ENCODE peak calls at places on chromosome 6, in six cellular contexts. U is ascending aorta; A is stimulated activated CD8-positive, alpha-beta memory T cell treated with anti-CD3 and anti-CD28 coated beads, Interleukin-4, amount 100 ng/mL, for 24 hours; H is NCI-H2171 treated with DMSO at 0.1 percent for 48 hours; P is AG08396; O is AG09319. K is an unnamed sample.

GRCh38 chr6:53741417-53741816 is 53.4 kb upstream of the LRRC1 start:
- DNase-seq in U (no peak), A (peak; percentile 11), H (no peak), P (no peak), O (no peak), K (no peak)

GRCh38 chr6:42140756-42141602 is 1.4 kb downstream of the C6orf132 start:
- DNase-seq in U (no peak), A (no peak), H (no peak), P (no peak), O (no peak), K (no peak)

GRCh38 chr6:36616888-36617521 is 22.8 kb downstream of the SRSF3 start:
- DNase-seq in U (no peak), A (no peak), H (peak; percentile 84), P (no peak), O (no peak), K (peak; percentile 86)

GRCh38 chr6:73180076-73180717 is 45.1 kb downstream of the KHDC1L start:
- DNase-seq in U (no peak), A (no peak), H (no peak), P (no peak), O (no peak), K (no peak)

GRCh38 chr6:167826230-167827061 is at the start of gene AFDN:
- DNase-seq in U (no peak), A (peak; percentile 36), H (peak; percentile 34), P (peak; percentile 92), O (no peak), K (peak; percentile 89)

GRCh38 chr6:24766685-24767462 is 7.9 kb upstream of the GMNN start:
- DNase-seq in U (no peak), A (no peak), H (peak; percentile 17), P (peak; percentile 69), O (no peak), K (no peak)

GRCh38 chr6:55974688-55975087 is 99.3 kb upstream of the BMP5 start:
- DNase-seq in U (no peak), A (no peak), H (no peak), P (no peak), O (no peak), K (no peak)

GRCh38 chr6:6760054-6760453 is 171.5 kb downstream of the LY86 start:
- DNase-seq in U (no peak), A (no peak), H (no peak), P (no peak), O (no peak), K (no peak)

GRCh38 chr6:7529141-7529540 is 12.3 kb upstream of the DSP start:
- DNase-seq in U (no peak), A (no peak), H (no peak), P (no peak), O (no peak), K (no peak)

GRCh38 chr6:42050011-42050896 is at the start of gene TAF8:
- DNase-seq in U (peak; percentile 66), A (peak; percentile 82), H (peak; percentile 90), P (peak; percentile 97), O (peak; percentile 76), K (peak; percentile 95)

GRCh38 chr6:35368038-35368887 is 25.9 kb downstream of the PPARD start:
- DNase-seq in U (no peak), A (no peak), H (no peak), P (peak; percentile 55), O (no peak), K (no peak)

GRCh38 chr6:116764557-116764960 is 960 bp downstream of the FAM162B start:
- DNase-seq in U (no peak), A (no peak), H (no peak), P (peak; percentile 41), O (no peak), K (no peak)

GRCh38 chr6:11276911-11277274 is 44.4 kb upstream of the NEDD9 start:
- DNase-seq in U (no peak), A (no peak), H (no peak), P (no peak), O (no peak), K (no peak)

GRCh38 chr6:111087871-111088667 is 766 bp downstream of the SLC16A10 start:
- DNase-seq in U (no peak), A (peak; percentile 42), H (peak; percentile 69), P (no peak), O (no peak), K (peak; percentile 71)

GRCh38 chr6:125868252-125868651 is 77.5 kb downstream of the NCOA7 start:
- DNase-seq in U (no peak), A (no peak), H (no peak), P (no peak), O (no peak), K (no peak)

GRCh38 chr6:70413114-70413828 is at the start of gene FAM135A:
- DNase-seq in U (peak; percentile 92), A (peak; percentile 89), H (peak; percentile 98), P (peak; percentile 96), O (peak; percentile 92), K (peak; percentile 99)

GRCh38 chr6:160378886-160379285 is 30.7 kb downstream of the SLC22A3 start:
- DNase-seq in U (no peak), A (no peak), H (no peak), P (no peak), O (no peak), K (no peak)

GRCh38 chr6:16472349-16473069 is 234.1 kb downstream of the GMPR start:
- DNase-seq in U (no peak), A (no peak), H (no peak), P (peak; percentile 42), O (peak; percentile 11), K (no peak)

GRCh38 chr6:152085533-152085932 is 278.1 kb downstream of the ESR1 start:
- DNase-seq in U (no peak), A (no peak), H (no peak), P (no peak), O (no peak), K (no peak)

GRCh38 chr6:126919947-126920346 is 198.5 kb upstream of the RSPO3 start:
- DNase-seq in U (no peak), A (no peak), H (no peak), P (peak; percentile 42), O (peak; percentile 84), K (no peak)

GRCh38 chr6:43093361-43094289 is 17.5 kb downstream of the PTK7 start:
- DNase-seq in U (no peak), A (no peak), H (no peak), P (peak; percentile 85), O (peak; percentile 64), K (no peak)

GRCh38 chr6:33817520-33817919 is 13.7 kb upstream of the MLN start:
- DNase-seq in U (no peak), A (no peak), H (no peak), P (no peak), O (no peak), K (no peak)

GRCh38 chr6:52233975-52234823 is 10.1 kb downstream of the IL17F start:
- DNase-seq in U (no peak), A (no peak), H (peak; percentile 4), P (peak; percentile 55), O (peak; percentile 4), K (no peak)

GRCh38 chr6:44735631-44735963 is 348.1 kb downstream of the CDC5L start:
- DNase-seq in U (no peak), A (peak; percentile 7), H (no peak), P (no peak), O (no peak), K (no peak)

GRCh38 chr6:73644941-73645591 is 8.7 kb downstream of the SLC17A5 start:
- DNase-seq in U (no peak), A (no peak), H (peak; percentile 12), P (no peak), O (no peak), K (no peak)

GRCh38 chr6:11011787-11012234 is 32.3 kb downstream of the ELOVL2 start:
- DNase-seq in U (no peak), A (no peak), H (no peak), P (no peak), O (no peak), K (no peak)

GRCh38 chr6:159953091-159953581 is 15.7 kb upstream of the IGF2R start:
- DNase-seq in U (no peak), A (no peak), H (no peak), P (no peak), O (no peak), K (peak; percentile 84)

GRCh38 chr6:73050706-73051105 is 174.6 kb downstream of the KHDC1L start:
- DNase-seq in U (no peak), A (no peak), H (no peak), P (no peak), O (no peak), K (no peak)

GRCh38 chr6:4872841-4873240 is 96.6 kb downstream of the CDYL start:
- DNase-seq in U (no peak), A (no peak), H (no peak), P (no peak), O (no peak), K (no peak)

GRCh38 chr6:130831598-130831997 is 4.4 kb downstream of the SMLR1 start:
- DNase-seq in U (no peak), A (no peak), H (no peak), P (no peak), O (no peak), K (no peak)

GRCh38 chr6:134123666-134124208 is 71.3 kb upstream of the SLC2A12 start:
- DNase-seq in U (no peak), A (no peak), H (peak; percentile 79), P (no peak), O (peak; percentile 19), K (no peak)

GRCh38 chr6:25050356-25050755 is 114.6 kb upstream of the RIPOR2 start:
- DNase-seq in U (no peak), A (no peak), H (peak; percentile 39), P (peak; percentile 38), O (peak; percentile 52), K (no peak)

GRCh38 chr6:132401120-132401940 is at the start of gene MOXD1:
- DNase-seq in U (no peak), A (no peak), H (no peak), P (peak; percentile 83), O (peak; percentile 12), K (peak; percentile 75)

GRCh38 chr6:132551214-132551613 is 1.3 kb upstream of the TAAR8 start:
- DNase-seq in U (no peak), A (no peak), H (no peak), P (no peak), O (no peak), K (no peak)

GRCh38 chr6:43972915-43973304 is 154.3 kb downstream of the MRPL14 start:
- DNase-seq in U (peak; percentile 52), A (no peak), H (no peak), P (peak; percentile 77), O (peak; percentile 77), K (peak; percentile 85)

GRCh38 chr6:54988576-54988975 is 142.0 kb downstream of the FAM83B start:
- DNase-seq in U (no peak), A (no peak), H (no peak), P (no peak), O (no peak), K (no peak)